ENCODE peak calls at places on chromosomes 1 and 21, in seven cellular contexts. V is HTR-8/SVneo, H is HFFc6, A is amniotic stem cell, G is NCI-H2029 treated with DMSO at 0.1 percent for 48 hours, J is endothelial cell of umbilical vein, R is NCI-H774. O is an unnamed sample.

GRCh38 chr1:93753766-93754763 is 72.4 kb upstream of the BCAR3 start:
- DNase-seq in R (no peak), H (peak; percentile 90), J (peak; percentile 80), G (no peak), A (no peak), V (peak; percentile 44), O (no peak)

GRCh38 chr1:112882271-112882744 is 73.7 kb downstream of the SLC16A1 start:
- DNase-seq in V (no peak), G (no peak), R (no peak), H (peak; percentile 19), J (no peak), A (no peak), O (no peak)

GRCh38 chr1:6358144-6358624 is 35.4 kb downstream of the ACOT7 start:
- DNase-seq in G (no peak), J (no peak), V (no peak), A (no peak), R (no peak), H (no peak), O (no peak)

GRCh38 chr1:116489231-116489697 is 81.6 kb downstream of the CD58 start:
- DNase-seq in H (no peak), J (peak; percentile 84), R (no peak), G (no peak), V (no peak), A (no peak), O (no peak)

GRCh38 chr1:61424382-61424781 is 300.6 kb downstream of the TM2D1 start:
- DNase-seq in H (no peak), J (no peak), G (peak; percentile 99), R (peak; percentile 51), V (no peak), A (no peak), O (peak; percentile 82)

GRCh38 chr21:45320991-45321656 is 33.4 kb upstream of the POFUT2 start:
- DNase-seq in G (no peak), J (no peak), V (no peak), H (no peak), R (no peak), A (no peak), O (no peak)

GRCh38 chr1:19400875-19401854 is 84.2 kb downstream of the CAPZB start:
- DNase-seq in V (no peak), H (no peak), R (no peak), G (no peak), J (no peak), A (no peak), O (no peak)

GRCh38 chr1:157948547-157949152 is 44.8 kb upstream of the KIRREL1 start:
- DNase-seq in G (no peak), V (peak; percentile 20), J (no peak), A (no peak), H (peak; percentile 19), R (no peak), O (no peak)

GRCh38 chr1:201721131-201722049 is 107.6 kb upstream of the IPO9 start:
- DNase-seq in G (no peak), A (no peak), J (no peak), R (no peak), H (peak; percentile 86), V (no peak), O (no peak)

GRCh38 chr1:24123611-24124010 is 11.7 kb upstream of the MYOM3 start:
- DNase-seq in J (no peak), G (no peak), V (no peak), H (no peak), R (no peak), A (no peak), O (no peak)

GRCh38 chr1:235923466-235924008 is 56.8 kb upstream of the LYST start:
- DNase-seq in V (no peak), J (no peak), H (peak; percentile 22), A (no peak), G (peak; percentile 37), R (peak; percentile 70), O (peak; percentile 36)

GRCh38 chr1:60694980-60695379 is 387.4 kb upstream of the NFIA start:
- DNase-seq in J (no peak), R (no peak), A (no peak), V (no peak), H (no peak), G (no peak), O (no peak)

O was measured in NCI-H510A.